ENCODE peak calls at places on chromosomes 4 and X, in six cellular contexts. One of them, this sample, is unnamed.

GRCh38 chr4:680931-681645 is 6.7 kb downstream of the MYL5 start:
- DNase-seq in WERI-Rb-1: no peak
- DNase-seq in NCI-H1694: no peak
- DNase-seq in activated naive CD4-positive, alpha-beta T cell treated with Interleukin-2 at 50 U/mL for 16 hours: peak
- DNase-seq in lung: no peak
- DNase-seq in GM23248: peak
- DNase-seq in this sample: peak

GRCh38 chrX:108732630-108733321 is 3.6 kb downstream of the IRS4 start:
- DNase-seq in NCI-H1694: no peak
- DNase-seq in activated naive CD4-positive, alpha-beta T cell treated with Interleukin-2 at 50 U/mL for 16 hours: no peak
- DNase-seq in WERI-Rb-1: no peak
- DNase-seq in GM23248: no peak
- DNase-seq in lung: no peak
- DNase-seq in this sample: peak

GRCh38 chr4:38163216-38164006 is 203.2 kb downstream of the PTTG2 start:
- DNase-seq in lung: no peak
- DNase-seq in NCI-H1694: no peak
- DNase-seq in activated naive CD4-positive, alpha-beta T cell treated with Interleukin-2 at 50 U/mL for 16 hours: no peak
- DNase-seq in GM23248: peak
- DNase-seq in WERI-Rb-1: no peak
- DNase-seq in this sample: no peak

GRCh38 chrX:97016106-97016505 is 132.4 kb downstream of the RPA4 start:
- DNase-seq in activated naive CD4-positive, alpha-beta T cell treated with Interleukin-2 at 50 U/mL for 16 hours: no peak
- DNase-seq in NCI-H1694: no peak
- DNase-seq in WERI-Rb-1: no peak
- DNase-seq in lung: no peak
- DNase-seq in GM23248: peak
- DNase-seq in this sample: no peak

GRCh38 chr4:40515398-40516293 is 114.0 kb downstream of the RBM47 start:
- DNase-seq in GM23248: peak
- DNase-seq in NCI-H1694: no peak
- DNase-seq in WERI-Rb-1: no peak
- DNase-seq in activated naive CD4-positive, alpha-beta T cell treated with Interleukin-2 at 50 U/mL for 16 hours: peak
- DNase-seq in lung: peak
- DNase-seq in this sample: no peak

GRCh38 chrX:133335027-133335426 is 80.3 kb downstream of the GPC4 start:
- DNase-seq in NCI-H1694: peak
- DNase-seq in GM23248: peak
- DNase-seq in WERI-Rb-1: peak
- DNase-seq in lung: no peak
- DNase-seq in activated naive CD4-positive, alpha-beta T cell treated with Interleukin-2 at 50 U/mL for 16 hours: no peak
- DNase-seq in this sample: no peak

GRCh38 chrX:39928704-39929439 is 168.9 kb downstream of the BCOR start:
- DNase-seq in NCI-H1694: no peak
- DNase-seq in activated naive CD4-positive, alpha-beta T cell treated with Interleukin-2 at 50 U/mL for 16 hours: no peak
- DNase-seq in GM23248: no peak
- DNase-seq in lung: no peak
- DNase-seq in WERI-Rb-1: no peak
- DNase-seq in this sample: no peak

GRCh38 chrX:39174761-39175417 is 373.6 kb downstream of the MID1IP1 start:
- DNase-seq in activated naive CD4-positive, alpha-beta T cell treated with Interleukin-2 at 50 U/mL for 16 hours: peak
- DNase-seq in lung: no peak
- DNase-seq in GM23248: peak
- DNase-seq in WERI-Rb-1: no peak
- DNase-seq in NCI-H1694: no peak
- DNase-seq in this sample: no peak

GRCh38 chr4:7539659-7540058 is 104.9 kb upstream of the PSAPL1 start:
- DNase-seq in lung: no peak
- DNase-seq in NCI-H1694: no peak
- DNase-seq in activated naive CD4-positive, alpha-beta T cell treated with Interleukin-2 at 50 U/mL for 16 hours: peak
- DNase-seq in GM23248: peak
- DNase-seq in WERI-Rb-1: peak
- DNase-seq in this sample: no peak

GRCh38 chr4:139808381-139809206 is 143.0 kb downstream of the MGST2 start:
- DNase-seq in lung: no peak
- DNase-seq in NCI-H1694: no peak
- DNase-seq in GM23248: no peak
- DNase-seq in activated naive CD4-positive, alpha-beta T cell treated with Interleukin-2 at 50 U/mL for 16 hours: no peak
- DNase-seq in WERI-Rb-1: no peak
- DNase-seq in this sample: no peak

GRCh38 chr4:48093949-48094550 is 40.0 kb downstream of the TXK start:
- DNase-seq in WERI-Rb-1: no peak
- DNase-seq in GM23248: no peak
- DNase-seq in activated naive CD4-positive, alpha-beta T cell treated with Interleukin-2 at 50 U/mL for 16 hours: peak
- DNase-seq in lung: no peak
- DNase-seq in NCI-H1694: no peak
- DNase-seq in this sample: no peak

GRCh38 chr4:23768541-23768940 is 121.3 kb downstream of the PPARGC1A start:
- DNase-seq in NCI-H1694: no peak
- DNase-seq in lung: no peak
- DNase-seq in GM23248: no peak
- DNase-seq in WERI-Rb-1: no peak
- DNase-seq in activated naive CD4-positive, alpha-beta T cell treated with Interleukin-2 at 50 U/mL for 16 hours: no peak
- DNase-seq in this sample: no peak

GRCh38 chr4:7897811-7898210 is 41.9 kb downstream of the AFAP1 start:
- DNase-seq in activated naive CD4-positive, alpha-beta T cell treated with Interleukin-2 at 50 U/mL for 16 hours: no peak
- DNase-seq in NCI-H1694: no peak
- DNase-seq in GM23248: peak
- DNase-seq in lung: no peak
- DNase-seq in WERI-Rb-1: no peak
- DNase-seq in this sample: no peak

GRCh38 chr4:6270691-6271121 is 1.1 kb downstream of the WFS1 start:
- DNase-seq in NCI-H1694: no peak
- DNase-seq in GM23248: peak
- DNase-seq in lung: no peak
- DNase-seq in WERI-Rb-1: no peak
- DNase-seq in activated naive CD4-positive, alpha-beta T cell treated with Interleukin-2 at 50 U/mL for 16 hours: no peak
- DNase-seq in this sample: no peak

GRCh38 chr4:96352051-96352517 is 512.2 kb downstream of the PDHA2 start:
- DNase-seq in GM23248: no peak
- DNase-seq in lung: no peak
- DNase-seq in NCI-H1694: no peak
- DNase-seq in WERI-Rb-1: peak
- DNase-seq in activated naive CD4-positive, alpha-beta T cell treated with Interleukin-2 at 50 U/mL for 16 hours: no peak
- DNase-seq in this sample: no peak